ENCODE peak calls at places on chromosomes 7 and 10, in nine cellular contexts. N is amygdala; M is GM12892; I is endothelial cell; X is T-helper 17 cell; D is AG04449; Q is CD4-positive, alpha-beta memory T cell; Y is putamen; Z is ACHN. L is an unnamed sample.

GRCh38 chr7:46775776-46776175 is 806.1 kb downstream of the TNS3 start:
- DNase-seq in N (no peak), M (no peak), I (no peak), X (no peak), D (no peak), Q (no peak), Y (no peak), Z (no peak), L (no peak)

GRCh38 chr10:100153239-100153840 is 32.5 kb downstream of the ERLIN1 start:
- DNase-seq in N (no peak), M (no peak), I (no peak), X (no peak), D (no peak), Q (no peak), Y (no peak), Z (no peak), L (no peak)

GRCh38 chr10:122121059-122121458 is 132.1 kb downstream of the TACC2 start:
- DNase-seq in N (no peak), M (no peak), I (no peak), X (no peak), D (no peak), Q (no peak), Y (no peak), Z (peak), L (no peak)

GRCh38 chr7:51262796-51263519 is 53.7 kb downstream of the COBL start:
- DNase-seq in N (no peak), M (no peak), I (no peak), X (no peak), D (no peak), Q (no peak), Y (no peak), Z (no peak), L (no peak)

GRCh38 chr7:106345421-106346166 is 60.8 kb upstream of the NAMPT start:
- DNase-seq in N (no peak), M (no peak), I (no peak), X (peak), D (no peak), Q (no peak), Y (no peak), Z (no peak), L (no peak)

GRCh38 chr7:7151865-7152264 is 30.5 kb upstream of the C1GALT1 start:
- DNase-seq in N (no peak), M (no peak), I (no peak), X (no peak), D (no peak), Q (no peak), Y (no peak), Z (no peak), L (no peak)

GRCh38 chr10:11162828-11163599 is 145.3 kb downstream of the CELF2 start:
- DNase-seq in N (no peak), M (peak), I (no peak), X (peak), D (no peak), Q (peak), Y (peak), Z (no peak), L (peak)

GRCh38 chr10:96017227-96017687 is 26.1 kb upstream of the CCNJ start:
- DNase-seq in N (no peak), M (peak), I (peak), X (no peak), D (no peak), Q (peak), Y (peak), Z (peak), L (no peak)

GRCh38 chr10:119029613-119030420 is at the start of gene NANOS1:
- DNase-seq in N (no peak), M (no peak), I (peak), X (no peak), D (no peak), Q (peak), Y (no peak), Z (peak), L (no peak)

GRCh38 chr7:38307640-38308039 is 34.2 kb upstream of the TARP start:
- DNase-seq in N (no peak), M (no peak), I (no peak), X (no peak), D (no peak), Q (no peak), Y (no peak), Z (no peak), L (no peak)

GRCh38 chr10:11180228-11180627 is 162.6 kb downstream of the CELF2 start:
- DNase-seq in N (no peak), M (no peak), I (no peak), X (peak), D (no peak), Q (peak), Y (no peak), Z (no peak), L (no peak)

GRCh38 chr10:119919823-119920222 is 27.3 kb downstream of the SEC23IP start:
- DNase-seq in N (no peak), M (no peak), I (no peak), X (no peak), D (no peak), Q (no peak), Y (no peak), Z (no peak), L (no peak)

GRCh38 chr10:63204667-63205391 is 71.7 kb downstream of the NRBF2 start:
- DNase-seq in N (no peak), M (no peak), I (no peak), X (no peak), D (no peak), Q (no peak), Y (no peak), Z (no peak), L (no peak)

GRCh38 chr7:46752881-46753366 is 829.0 kb downstream of the TNS3 start:
- DNase-seq in N (no peak), M (no peak), I (no peak), X (no peak), D (peak), Q (no peak), Y (no peak), Z (no peak), L (no peak)

GRCh38 chr7:104971290-104972071 is 42.5 kb upstream of the KMT2E start:
- DNase-seq in N (no peak), M (no peak), I (no peak), X (no peak), D (no peak), Q (no peak), Y (no peak), Z (no peak), L (no peak)

GRCh38 chr7:80608292-80608691 is 30.1 kb upstream of the CD36 start:
- DNase-seq in N (no peak), M (no peak), I (no peak), X (no peak), D (no peak), Q (no peak), Y (no peak), Z (no peak), L (no peak)

GRCh38 chr7:17274551-17275245 is 23.8 kb upstream of the AHR start:
- DNase-seq in N (no peak), M (no peak), I (no peak), X (no peak), D (no peak), Q (no peak), Y (no peak), Z (peak), L (no peak)

GRCh38 chr10:72329290-72330058 is 25.2 kb downstream of the DNAJB12 start:
- DNase-seq in N (no peak), M (no peak), I (no peak), X (no peak), D (no peak), Q (no peak), Y (no peak), Z (no peak), L (no peak)